ENCODE peak calls at places on chromosomes 16 and 17, in four cellular contexts. E is GDM1; W is activated T-cell treated with anti-CD3 and anti-CD28 coated beads, Interleukin-2, amount 50 U/mL, for 48 hours; O is A549. K is an unnamed sample.

GRCh38 chr17:63622571-63623390 is 564 bp downstream of the MAP3K3 start:
- DNase-seq in W (peak), O (peak), E (peak), K (no peak)

GRCh38 chr17:15981646-15982580 is 17.6 kb downstream of the ZSWIM7 start:
- DNase-seq in E (no peak), W (no peak), O (no peak), K (no peak)

GRCh38 chr17:1055751-1056645 is 59.1 kb downstream of the TIMM22 start:
- DNase-seq in O (peak), E (no peak), W (peak), K (no peak)

GRCh38 chr16:595942-596735 is 6.3 kb downstream of the RAB40C start:
- DNase-seq in O (no peak), E (no peak), W (no peak), K (no peak)

GRCh38 chr17:27550291-27550930 is 80.6 kb upstream of the LGALS9 start:
- DNase-seq in O (no peak), W (no peak), E (no peak), K (no peak)

GRCh38 chr17:58324409-58325288 is 3.9 kb downstream of the TSPOAP1 start:
- DNase-seq in O (no peak), E (no peak), W (no peak), K (no peak)

GRCh38 chr17:38743556-38744171 is 4.5 kb downstream of the PCGF2 start:
- DNase-seq in E (no peak), W (no peak), O (no peak), K (no peak)

GRCh38 chr17:72338847-72339790 is 218.3 kb downstream of the SOX9 start:
- DNase-seq in W (no peak), E (no peak), O (peak), K (peak)

GRCh38 chr17:80446645-80447405 is 29.6 kb downstream of the NPTX1 start:
- DNase-seq in W (no peak), O (no peak), E (no peak), K (no peak)

GRCh38 chr17:17877548-17878358 is 41.0 kb upstream of the SREBF1 start:
- DNase-seq in E (no peak), W (no peak), O (no peak), K (no peak)

GRCh38 chr16:17396762-17397498 is 73.8 kb downstream of the XYLT1 start:
- DNase-seq in W (no peak), E (no peak), O (no peak), K (no peak)

GRCh38 chr17:61495161-61495857 is 43.1 kb downstream of the TBX4 start:
- DNase-seq in O (no peak), W (no peak), E (no peak), K (no peak)

GRCh38 chr17:83203073-83203471 is 123.7 kb downstream of the METRNL start:
- DNase-seq in O (no peak), E (no peak), W (peak), K (no peak)

GRCh38 chr17:47663997-47664941 is 14.6 kb downstream of the KPNB1 start:
- DNase-seq in W (peak), O (peak), E (peak), K (peak)

GRCh38 chr16:84478172-84478948 is 26.1 kb downstream of the MEAK7 start:
- DNase-seq in O (no peak), W (peak), E (no peak), K (no peak)

GRCh38 chr17:43142153-43142552 is 17.0 kb upstream of the BRCA1 start:
- DNase-seq in O (no peak), E (no peak), W (no peak), K (no peak)

GRCh38 chr17:18932360-18933055 is 19.5 kb upstream of the SLC5A10 start:
- DNase-seq in W (no peak), E (no peak), O (no peak), K (no peak)

GRCh38 chr17:57784226-57784895 is 39.3 kb upstream of the CCDC182 start:
- DNase-seq in O (no peak), E (no peak), W (no peak), K (no peak)